ENCODE peak calls at places on chromosomes 11 and 22, in eight cellular contexts. W, J, O, Z, G, E, K and I are unnamed samples.

GRCh38 chr11:120919045-120919444 is 104.9 kb upstream of the TBCEL start:
- DNase-seq in W (no peak), J (no peak), O (no peak), Z (no peak), G (no peak), E (no peak), K (no peak), I (no peak)

GRCh38 chr11:64025205-64025604 is 10.5 kb upstream of the FLRT1 start:
- DNase-seq in W (no peak), J (no peak), O (no peak), Z (no peak), G (no peak), E (no peak), K (no peak), I (no peak)

GRCh38 chr22:17199131-17199731 is 20.0 kb downstream of the ADA2 start:
- DNase-seq in W (no peak), J (peak; percentile 49), O (no peak), Z (peak; percentile 89), G (no peak), E (no peak), K (no peak), I (peak; percentile 31)

GRCh38 chr11:102967497-102967896 is 12.0 kb upstream of the MMP13 start:
- DNase-seq in W (no peak), J (no peak), O (no peak), Z (no peak), G (no peak), E (no peak), K (no peak), I (no peak)

GRCh38 chr11:65787649-65788622 is 1.1 kb downstream of the OVOL1 start:
- DNase-seq in W (peak; percentile 88), J (no peak), O (no peak), Z (no peak), G (no peak), E (no peak), K (peak; percentile 91), I (no peak)

GRCh38 chr11:94876645-94877445 is 96.5 kb downstream of the CWC15 start:
- DNase-seq in W (peak; percentile 94), J (peak; percentile 82), O (no peak), Z (peak; percentile 88), G (no peak), E (no peak), K (peak; percentile 74), I (peak; percentile 98)

GRCh38 chr11:40328890-40329617 is 1130.4 kb downstream of the LRRC4C start:
- DNase-seq in W (no peak), J (no peak), O (no peak), Z (peak; percentile 100), G (peak; percentile 59), E (no peak), K (peak; percentile 51), I (peak; percentile 99)

GRCh38 chr11:76677010-76677771 is 6.6 kb upstream of the LRRC32 start:
- DNase-seq in W (no peak), J (no peak), O (no peak), Z (no peak), G (no peak), E (no peak), K (no peak), I (no peak)

GRCh38 chr11:108835624-108836023 is 170.8 kb downstream of the DDX10 start:
- DNase-seq in W (no peak), J (no peak), O (no peak), Z (no peak), G (no peak), E (no peak), K (no peak), I (no peak)

DNA sequence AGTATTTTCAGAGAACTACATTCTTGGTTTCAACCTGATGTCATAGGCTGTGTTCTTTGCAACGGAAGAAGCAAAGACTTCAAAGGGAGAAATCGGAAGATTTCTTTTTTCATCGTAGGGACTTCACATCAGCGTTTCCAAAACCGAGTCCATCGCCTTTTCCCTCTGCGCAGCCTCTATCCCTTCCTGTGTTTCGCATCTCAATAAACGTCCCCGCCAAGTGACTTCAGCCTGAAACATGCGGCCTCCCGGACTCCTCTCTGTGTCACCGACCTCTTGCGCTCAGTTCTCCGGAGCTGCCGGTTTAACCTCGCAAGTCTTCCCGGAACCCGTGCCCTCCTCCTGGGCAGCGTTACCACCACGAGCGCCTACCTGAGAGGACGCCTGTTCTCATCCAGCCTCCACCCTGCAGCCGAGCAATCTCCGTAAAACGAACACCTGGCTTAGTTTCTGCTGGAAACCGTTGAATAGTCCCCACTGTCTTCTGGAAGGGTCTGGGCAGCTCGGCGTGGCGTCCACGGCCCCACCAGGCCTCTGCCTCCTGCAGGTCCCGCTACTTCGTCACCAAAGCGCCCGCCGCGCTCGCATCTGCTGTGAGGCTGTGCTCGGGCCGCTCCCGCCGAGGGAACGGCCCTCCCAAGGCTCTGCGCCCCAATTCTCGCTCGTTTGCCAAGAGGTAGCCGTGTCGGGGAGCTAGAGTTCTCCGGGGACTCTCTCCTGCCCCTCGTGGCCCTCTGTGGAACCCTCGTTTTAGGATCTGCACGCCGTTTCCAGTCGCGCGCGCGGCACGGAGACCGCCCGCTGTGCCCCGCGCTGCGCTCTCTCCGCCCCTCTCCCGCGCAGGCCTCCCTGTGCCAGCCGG is at the start of gene GLB1L3:
- DNase-seq in W (peak; percentile 86), J (no peak), O (peak; percentile 81), Z (no peak), G (no peak), E (no peak), K (peak; percentile 69), I (no peak)
- TF ChIP-seq CTCF in W (no peak), J (no peak), O (no peak), Z (peak; percentile 25), G (peak; percentile 38), E (peak; percentile 49), K (peak; percentile 6), I (peak; percentile 38)

GRCh38 chr11:88508558-88508807 is 170.9 kb upstream of the CTSC start:
- DNase-seq in W (no peak), J (no peak), O (peak; percentile 51), Z (no peak), G (no peak), E (no peak), K (no peak), I (no peak)

GRCh38 chr11:88507771-88508557 is 170.4 kb upstream of the CTSC start:
- DNase-seq in W (no peak), J (no peak), O (no peak), Z (no peak), G (no peak), E (no peak), K (no peak), I (no peak)

GRCh38 chr11:88508808-88509581 is 171.5 kb upstream of the CTSC start:
- DNase-seq in W (peak; percentile 85), J (no peak), O (peak; percentile 75), Z (no peak), G (no peak), E (no peak), K (no peak), I (no peak)
- H3K4me3 ChIP-seq in W (peak overlapping the region; percentile 3), J (peak overlapping the region; percentile 19), O (peak overlapping the region; percentile 19), Z (peak overlapping the region; percentile 12), G (peak overlapping the region; percentile 63), E (peak overlapping the region; percentile 9), K (no peak overlapping the region), I (peak overlapping the region; percentile 41)

GRCh38 chr11:17987826-17988225 is 25.0 kb downstream of the SERGEF start:
- DNase-seq in W (no peak), J (no peak), O (no peak), Z (no peak), G (no peak), E (no peak), K (no peak), I (no peak)

GRCh38 chr11:17988465-17988864 is 24.4 kb downstream of the SERGEF start:
- DNase-seq in W (no peak), J (no peak), O (no peak), Z (no peak), G (no peak), E (no peak), K (no peak), I (no peak)

GRCh38 chr11:17985517-17985916 is 27.3 kb downstream of the SERGEF start:
- DNase-seq in W (no peak), J (no peak), O (no peak), Z (no peak), G (no peak), E (no peak), K (no peak), I (no peak)

GRCh38 chr11:17986007-17986710 is 26.7 kb downstream of the SERGEF start:
- DNase-seq in W (no peak), J (peak; percentile 60), O (no peak), Z (peak; percentile 59), G (no peak), E (no peak), K (no peak), I (peak; percentile 69)

GRCh38 chr11:17986711-17987220 is 26.1 kb downstream of the SERGEF start:
- DNase-seq in W (no peak), J (no peak), O (no peak), Z (no peak), G (no peak), E (no peak), K (no peak), I (no peak)
- TF ChIP-seq CTCF in W (no peak), J (no peak), O (no peak), Z (no peak), G (no peak), E (no peak), K (no peak), I (no peak)

DNA sequence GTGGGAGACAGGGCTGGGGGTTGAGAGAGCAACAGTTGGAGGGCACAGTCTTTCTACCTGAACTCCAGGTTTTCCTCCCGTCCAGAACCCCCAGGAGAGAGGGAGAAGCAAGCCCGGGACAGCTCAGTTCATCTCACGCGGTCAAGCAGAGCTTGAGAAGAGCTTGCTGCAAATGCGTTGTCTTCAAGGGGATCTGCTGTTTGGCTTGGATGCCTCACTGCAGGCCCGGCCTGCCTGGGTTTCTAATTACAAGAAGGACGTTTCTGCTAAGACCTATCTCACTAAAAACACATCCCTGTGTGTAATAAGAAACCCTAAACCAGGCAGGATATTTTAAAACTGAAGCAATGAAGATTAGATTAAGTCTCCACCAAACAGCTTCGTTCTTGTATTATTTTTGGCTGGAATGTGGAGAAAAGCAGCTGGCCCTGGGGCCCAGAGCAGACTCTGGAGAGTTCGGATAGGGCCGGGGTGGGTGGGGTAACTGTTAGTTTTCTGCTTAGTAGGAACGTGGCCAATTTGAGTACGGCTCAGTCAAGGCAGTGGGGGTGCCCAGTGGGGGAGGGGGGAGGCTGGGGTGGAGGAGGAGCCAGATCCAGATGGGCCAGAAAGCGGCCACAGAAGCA is 6.0 kb downstream of the PKNOX2 start:
- DNase-seq in W (peak; percentile 70), J (peak; percentile 83), O (no peak), Z (no peak), G (no peak), E (no peak), K (no peak), I (peak; percentile 82)
- H3K4me3 ChIP-seq in W (no peak overlapping the region), J (no peak overlapping the region), O (no peak overlapping the region), Z (no peak overlapping the region), G (no peak overlapping the region), E (no peak overlapping the region), K (no peak overlapping the region), I (no peak overlapping the region)